ENCODE peak calls at places on chromosome 7, in six cellular contexts. R is adrenal gland, O is keratinocyte, G is PC-9, K is OCI-LY7, P is GM10248. S is an unnamed sample.

GRCh38 chr7:105426606-105427146 is 38.0 kb upstream of the SRPK2 start:
- DNase-seq in R (no peak), O (no peak), G (no peak), K (no peak), P (no peak), S (no peak)

GRCh38 chr7:55382251-55382650 is 17.1 kb downstream of the LANCL2 start:
- DNase-seq in R (no peak), O (no peak), G (no peak), K (no peak), P (no peak), S (no peak)

GRCh38 chr7:90599892-90600555 is 3.9 kb downstream of the CDK14 start:
- DNase-seq in R (no peak), O (no peak), G (no peak), K (no peak), P (peak), S (no peak)

GRCh38 chr7:116687801-116688201 is 15.8 kb downstream of the MET start:
- DNase-seq in R (no peak), O (no peak), G (peak), K (no peak), P (no peak), S (no peak)

GRCh38 chr7:90312745-90313144 is 8.4 kb downstream of the FAM237B start:
- DNase-seq in R (no peak), O (no peak), G (no peak), K (peak), P (no peak), S (no peak)

GRCh38 chr7:128891110-128891941 is 19.2 kb downstream of the KCP start:
- DNase-seq in R (no peak), O (no peak), G (peak), K (no peak), P (no peak), S (no peak)

GRCh38 chr7:155032978-155033377 is 30.1 kb upstream of the PAXIP1 start:
- DNase-seq in R (no peak), O (no peak), G (no peak), K (no peak), P (no peak), S (no peak)

GRCh38 chr7:78039791-78040776 is 241.5 kb downstream of the PHTF2 start:
- DNase-seq in R (peak), O (no peak), G (no peak), K (peak), P (peak), S (peak)

GRCh38 chr7:81074406-81074805 is 155.6 kb upstream of the SEMA3C start:
- DNase-seq in R (no peak), O (no peak), G (no peak), K (no peak), P (no peak), S (no peak)

GRCh38 chr7:120857558-120858298 is at the start of gene TSPAN12:
- DNase-seq in R (peak), O (no peak), G (peak), K (no peak), P (peak), S (peak)

GRCh38 chr7:77199008-77199966 is at the start of gene FGL2:
- DNase-seq in R (peak), O (no peak), G (no peak), K (peak), P (no peak), S (peak)

GRCh38 chr7:127504715-127505114 is 80.7 kb downstream of the GCC1 start:
- DNase-seq in R (peak), O (no peak), G (no peak), K (peak), P (peak), S (peak)

GRCh38 chr7:29311314-29311713 is 116.7 kb downstream of the CHN2 start:
- DNase-seq in R (no peak), O (no peak), G (no peak), K (no peak), P (no peak), S (no peak)

GRCh38 chr7:77653572-77653971 is 42.7 kb upstream of the RSBN1L start:
- DNase-seq in R (no peak), O (no peak), G (no peak), K (no peak), P (no peak), S (no peak)

GRCh38 chr7:98922392-98923107 is 44.2 kb downstream of the TRRAP start:
- DNase-seq in R (no peak), O (no peak), G (no peak), K (no peak), P (no peak), S (no peak)

GRCh38 chr7:2220506-2220905 is 12.2 kb downstream of the MAD1L1 start:
- DNase-seq in R (no peak), O (no peak), G (no peak), K (no peak), P (no peak), S (no peak)

GRCh38 chr7:101217388-101218235 is at the start of the genes PLOD3 and ZNHIT1:
- DNase-seq in R (peak), O (peak), G (peak), K (peak), P (peak), S (peak)

GRCh38 chr7:68420342-68420750 is 1177.9 kb upstream of the AUTS2 start:
- DNase-seq in R (no peak), O (no peak), G (no peak), K (no peak), P (no peak), S (peak)

GRCh38 chr7:156820445-156821063 is 72.4 kb downstream of the LMBR1 start:
- DNase-seq in R (no peak), O (no peak), G (no peak), K (no peak), P (no peak), S (no peak)

GRCh38 chr7:155375337-155376277 is 77.9 kb downstream of the INSIG1 start:
- DNase-seq in R (no peak), O (no peak), G (no peak), K (no peak), P (no peak), S (no peak)

GRCh38 chr7:5557920-5558401 is 134.3 kb upstream of the TNRC18 start:
- DNase-seq in R (peak), O (no peak), G (no peak), K (peak), P (peak), S (peak)

GRCh38 chr7:126079581-126079980 is 1150.0 kb upstream of the POT1 start:
- DNase-seq in R (no peak), O (no peak), G (no peak), K (no peak), P (peak), S (no peak)

GRCh38 chr7:111730476-111731300 is 168.4 kb upstream of the IMMP2L start:
- DNase-seq in R (no peak), O (no peak), G (no peak), K (peak), P (peak), S (no peak)
- TF ChIP-seq CTCF in R (peak), O (peak), G (peak), K (peak), P (peak), S (peak)

DNA sequence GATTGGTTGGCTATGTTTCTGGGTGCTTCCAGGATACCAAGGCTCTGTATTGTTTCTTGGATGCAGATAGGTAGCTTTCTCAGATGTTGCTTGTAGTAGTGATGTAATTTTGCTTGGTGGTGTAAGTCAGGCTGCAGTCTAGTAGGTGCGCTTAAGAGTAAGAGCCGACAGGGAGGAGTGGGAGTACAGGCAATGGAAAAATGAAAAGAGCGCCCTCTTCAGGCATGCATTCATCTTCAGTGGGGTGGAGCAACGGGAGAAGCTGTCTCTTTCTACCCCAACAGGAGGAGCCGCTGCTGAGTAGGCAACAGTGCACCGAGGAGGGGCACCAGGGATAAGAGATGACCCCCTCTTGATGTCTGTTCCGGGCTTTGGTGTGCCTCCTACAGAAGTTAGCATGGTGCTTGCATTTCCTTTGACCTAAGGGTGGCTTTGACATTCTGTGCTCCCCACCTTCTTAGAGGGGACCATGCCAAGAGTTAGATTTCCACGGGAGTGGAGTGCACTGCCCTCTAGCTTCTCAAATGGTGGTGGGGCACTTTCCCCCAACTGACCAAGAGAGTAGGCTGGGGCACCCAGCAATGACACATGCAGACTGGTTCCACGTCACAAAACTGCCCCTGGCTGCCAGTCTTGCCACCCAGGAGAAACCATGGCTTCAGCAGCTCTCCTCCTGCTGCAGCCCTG is 56.1 kb downstream of the ZNF783 start:
- DNase-seq in R (no peak), O (no peak), G (no peak), K (peak), P (peak), S (no peak)
- TF ChIP-seq CTCF in R (no peak), O (no peak), G (no peak), K (peak), P (no peak), S (no peak)

GRCh38 chr7:152756126-152756525 is 3.4 kb upstream of the ACTR3B start:
- DNase-seq in R (no peak), O (no peak), G (no peak), K (no peak), P (no peak), S (no peak)

GRCh38 chr7:152760384-152761115 is 998 bp downstream of the ACTR3B start:
- DNase-seq in R (no peak), O (no peak), G (no peak), K (no peak), P (no peak), S (no peak)

GRCh38 chr7:152762056-152762455 is 2.5 kb downstream of the ACTR3B start:
- DNase-seq in R (no peak), O (no peak), G (no peak), K (no peak), P (no peak), S (no peak)

GRCh38 chr7:152761116-152761748 is 1.7 kb downstream of the ACTR3B start:
- DNase-seq in R (no peak), O (no peak), G (peak), K (no peak), P (peak), S (no peak)

GRCh38 chr7:152759655-152760383 is at the start of gene ACTR3B:
- DNase-seq in R (peak), O (no peak), G (peak), K (peak), P (peak), S (peak)
- TF ChIP-seq CTCF in R (no peak), O (no peak), G (no peak), K (no peak), P (no peak), S (no peak)

DNA sequence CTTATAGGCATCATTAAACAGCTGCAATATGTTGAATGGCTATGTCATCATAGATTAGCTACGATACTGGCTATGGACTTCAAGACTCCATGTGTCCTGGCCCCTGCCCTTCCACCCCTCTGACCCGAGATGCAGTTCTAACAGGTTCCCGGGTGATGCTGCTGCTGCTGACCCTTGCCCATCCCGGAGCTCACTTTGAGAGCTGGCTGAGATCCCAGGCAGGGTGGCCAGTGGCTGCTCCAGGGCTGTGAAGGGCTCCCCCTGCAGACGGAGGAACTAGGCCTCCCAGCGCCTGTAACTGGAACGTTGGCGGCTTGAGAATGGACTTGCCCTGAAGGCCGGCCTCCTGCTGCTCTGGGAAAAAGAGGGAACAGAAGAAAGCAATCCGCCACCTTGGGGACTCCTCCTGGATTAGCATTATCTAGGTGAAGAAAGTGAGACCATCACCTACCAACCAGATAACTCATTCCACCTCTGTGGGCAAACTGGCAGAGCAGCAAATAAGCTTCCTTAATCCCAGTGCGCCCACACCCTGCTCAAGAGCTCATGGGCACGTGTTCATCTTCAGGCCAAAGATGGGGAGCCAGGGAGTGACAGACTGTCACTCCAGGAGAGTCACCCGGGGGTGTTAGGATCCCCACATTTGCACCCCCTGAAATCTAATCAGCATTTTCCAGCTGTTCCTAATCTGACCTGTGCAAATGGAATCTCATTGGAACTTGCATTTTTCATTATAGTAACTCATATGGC is 56.8 kb downstream of the PARP12 start:
- DNase-seq in R (no peak), O (no peak), G (no peak), K (no peak), P (no peak), S (no peak)
- TF ChIP-seq CTCF in R (peak), O (no peak), G (peak), K (peak), P (no peak), S (peak)

GRCh38 chr7:38373155-38373554 is 99.7 kb upstream of the TARP start:
- DNase-seq in R (no peak), O (no peak), G (no peak), K (no peak), P (no peak), S (no peak)
- TF ChIP-seq CTCF in R (no peak), O (no peak), G (no peak), K (no peak), P (no peak), S (no peak)

GRCh38 chr7:47195641-47196040 is 386.3 kb downstream of the TNS3 start:
- DNase-seq in R (no peak), O (no peak), G (no peak), K (no peak), P (no peak), S (no peak)
- TF ChIP-seq CTCF in R (peak), O (peak), G (peak), K (peak), P (no peak), S (peak)

GRCh38 chr7:51620690-51621089 is 304.1 kb upstream of the COBL start:
- DNase-seq in R (no peak), O (no peak), G (no peak), K (no peak), P (no peak), S (no peak)
- TF ChIP-seq CTCF in R (no peak), O (no peak), G (no peak), K (no peak), P (no peak), S (no peak)

DNA sequence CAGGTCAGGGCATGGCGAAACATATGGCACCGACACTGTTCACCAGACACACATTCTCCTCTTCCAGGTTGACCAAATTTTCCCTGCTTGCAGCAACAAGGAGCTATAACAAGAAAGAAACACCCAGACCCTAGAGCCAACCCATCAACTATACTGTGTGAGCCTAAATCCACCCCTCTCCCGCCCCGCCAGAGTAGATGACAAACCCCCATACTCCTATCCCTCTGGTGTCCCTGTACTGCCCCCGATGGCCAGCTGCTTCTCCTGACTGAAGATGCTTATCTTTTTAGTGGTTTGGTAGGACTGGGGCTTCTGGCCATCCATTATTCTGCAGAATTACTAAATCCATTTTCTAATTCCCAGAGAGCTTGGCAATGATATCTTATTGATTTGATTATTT is 70.1 kb upstream of the EEPD1 start:
- DNase-seq in R (no peak), O (no peak), G (no peak), K (no peak), P (no peak), S (no peak)
- TF ChIP-seq CTCF in R (no peak), O (peak), G (no peak), K (no peak), P (no peak), S (no peak)

GRCh38 chr7:21304836-21305235 is 123.0 kb upstream of the SP4 start:
- DNase-seq in R (no peak), O (no peak), G (no peak), K (no peak), P (no peak), S (no peak)

GRCh38 chr7:21299766-21300165 is 128.1 kb upstream of the SP4 start:
- DNase-seq in R (no peak), O (no peak), G (no peak), K (no peak), P (no peak), S (no peak)

GRCh38 chr7:21305455-21306235 is 122.2 kb upstream of the SP4 start:
- DNase-seq in R (no peak), O (no peak), G (peak), K (no peak), P (no peak), S (no peak)

GRCh38 chr7:21300692-21301091 is 127.2 kb upstream of the SP4 start:
- DNase-seq in R (no peak), O (no peak), G (no peak), K (peak), P (no peak), S (no peak)
- TF ChIP-seq CTCF in R (no peak), O (peak), G (peak), K (peak), P (no peak), S (no peak)

GRCh38 chr7:1121886-1122831 is 34.2 kb downstream of the GPER1 start:
- DNase-seq in R (no peak), O (no peak), G (no peak), K (no peak), P (no peak), S (no peak)
- TF ChIP-seq CTCF in R (no peak), O (no peak), G (no peak), K (no peak), P (no peak), S (no peak)